ENCODE peak calls at places on chromosomes 11 and 22, in nine cellular contexts. L is stimulated activated CD4-positive, alpha-beta T cell treated with anti-CD3 and anti-CD28 coated beads, Interleukin-1b, Interleukin-23, amount 100 ng/mL, for 24 hours; B is brain microvascular endothelial cell; E is anterior cingulate cortex; V is WTC11; F is AG08396; M is HuH-7.5; A is NCI-H1105 treated with DMSO at 0.1 percent for 48 hours; S is PC-3. I is an unnamed sample.

GRCh38 chr22:47197735-47198500 is 435.5 kb downstream of the TBC1D22A start:
- DNase-seq in L (no peak), B (no peak), E (no peak), V (no peak), F (no peak), M (no peak), A (no peak), S (no peak), I (no peak)

GRCh38 chr22:32708835-32709234 is 92.7 kb upstream of the TIMP3 start:
- DNase-seq in L (no peak), B (no peak), E (no peak), V (no peak), F (peak; percentile 18), M (no peak), A (no peak), S (no peak), I (no peak)

GRCh38 chr11:5624489-5625278 is at the start of gene TRIM34:
- DNase-seq in L (no peak), B (peak; percentile 74), E (no peak), V (peak; percentile 25), F (peak; percentile 78), M (peak; percentile 33), A (no peak), S (peak; percentile 70), I (peak; percentile 89)

GRCh38 chr22:28955817-28956216 is 72.4 kb downstream of the ZNRF3 start:
- DNase-seq in L (peak; percentile 29), B (no peak), E (no peak), V (no peak), F (no peak), M (no peak), A (no peak), S (no peak), I (no peak)

GRCh38 chr11:71342116-71342515 is 89.7 kb upstream of the SHANK2 start:
- DNase-seq in L (no peak), B (no peak), E (no peak), V (no peak), F (peak; percentile 60), M (no peak), A (no peak), S (no peak), I (peak; percentile 49)

GRCh38 chr11:101866619-101867491 is 48.0 kb upstream of the CEP126 start:
- DNase-seq in L (no peak), B (peak; percentile 27), E (no peak), V (no peak), F (peak; percentile 23), M (peak; percentile 11), A (peak; percentile 5), S (peak; percentile 91), I (peak; percentile 9)

GRCh38 chr11:116261616-116262015 is 511.2 kb downstream of the BUD13 start:
- DNase-seq in L (no peak), B (no peak), E (no peak), V (no peak), F (no peak), M (no peak), A (no peak), S (no peak), I (no peak)

GRCh38 chr11:94968334-94968958 is 4.9 kb downstream of the CWC15 start:
- DNase-seq in L (no peak), B (no peak), E (no peak), V (no peak), F (peak; percentile 44), M (no peak), A (peak; percentile 34), S (peak; percentile 50), I (peak; percentile 38)

GRCh38 chr11:67261942-67262681 is 4.2 kb upstream of the GRK2 start:
- DNase-seq in L (no peak), B (no peak), E (no peak), V (no peak), F (no peak), M (no peak), A (no peak), S (no peak), I (no peak)

GRCh38 chr22:49011769-49012598 is 815.7 kb downstream of the BRD1 start:
- DNase-seq in L (no peak), B (no peak), E (no peak), V (no peak), F (no peak), M (no peak), A (no peak), S (no peak), I (no peak)

GRCh38 chr11:123299721-123300120 is 104.7 kb upstream of the CLMP start:
- DNase-seq in L (no peak), B (no peak), E (no peak), V (no peak), F (no peak), M (no peak), A (no peak), S (no peak), I (no peak)

GRCh38 chr11:86360775-86361395 is 13.8 kb upstream of the CCDC81 start:
- DNase-seq in L (no peak), B (peak; percentile 6), E (no peak), V (no peak), F (peak; percentile 35), M (peak; percentile 26), A (no peak), S (peak; percentile 62), I (peak; percentile 41)

GRCh38 chr11:93740802-93741093 is 547 bp downstream of the TAF1D start:
- DNase-seq in L (peak; percentile 38), B (peak; percentile 46), E (no peak), V (peak; percentile 29), F (peak; percentile 64), M (no peak), A (peak; percentile 67), S (peak; percentile 63), I (peak; percentile 63)

GRCh38 chr22:39839917-39840510 is 53.5 kb downstream of the ENTHD1 start:
- DNase-seq in L (no peak), B (no peak), E (no peak), V (no peak), F (no peak), M (no peak), A (no peak), S (no peak), I (no peak)

GRCh38 chr22:24968066-24968561 is 15.6 kb downstream of the KIAA1671 start:
- DNase-seq in L (no peak), B (no peak), E (no peak), V (peak; percentile 76), F (no peak), M (no peak), A (no peak), S (peak; percentile 90), I (no peak)

GRCh38 chr11:76443254-76443935 is 1.4 kb upstream of the EMSY start:
- DNase-seq in L (no peak), B (no peak), E (no peak), V (no peak), F (no peak), M (no peak), A (no peak), S (peak; percentile 29), I (no peak)

GRCh38 chr11:88353835-88354496 is 16.4 kb upstream of the CTSC start:
- DNase-seq in L (no peak), B (no peak), E (no peak), V (no peak), F (no peak), M (no peak), A (no peak), S (no peak), I (no peak)

GRCh38 chr11:35792148-35792845 is 129.7 kb downstream of the TRIM44 start:
- DNase-seq in L (no peak), B (no peak), E (no peak), V (no peak), F (no peak), M (no peak), A (peak; percentile 67), S (no peak), I (no peak)

GRCh38 chr22:17205432-17205831 is 13.8 kb downstream of the ADA2 start:
- DNase-seq in L (no peak), B (no peak), E (no peak), V (no peak), F (no peak), M (no peak), A (peak; percentile 35), S (no peak), I (no peak)

GRCh38 chr11:1891831-1892115 is at the start of gene PRR33:
- DNase-seq in L (no peak), B (no peak), E (no peak), V (no peak), F (no peak), M (no peak), A (no peak), S (no peak), I (no peak)

GRCh38 chr11:61881397-61881796 is 9.9 kb downstream of the FADS3 start:
- DNase-seq in L (no peak), B (no peak), E (no peak), V (no peak), F (no peak), M (no peak), A (no peak), S (no peak), I (no peak)

GRCh38 chr11:124915541-124916369 is 3.3 kb upstream of the HEPN1 start:
- DNase-seq in L (no peak), B (peak; percentile 66), E (no peak), V (no peak), F (no peak), M (no peak), A (no peak), S (no peak), I (no peak)

GRCh38 chr11:78733031-78733430 is 158.4 kb upstream of the NARS2 start:
- DNase-seq in L (no peak), B (no peak), E (no peak), V (no peak), F (no peak), M (no peak), A (no peak), S (no peak), I (no peak)

GRCh38 chr22:27139935-27140493 is 482.6 kb downstream of the MIAT start:
- DNase-seq in L (no peak), B (peak; percentile 93), E (no peak), V (no peak), F (peak; percentile 50), M (no peak), A (no peak), S (no peak), I (peak; percentile 77)

GRCh38 chr11:118684187-118684586 is 4.7 kb upstream of the TREH start:
- DNase-seq in L (no peak), B (no peak), E (no peak), V (no peak), F (no peak), M (no peak), A (no peak), S (no peak), I (no peak)

GRCh38 chr11:28743101-28743550 is 634.9 kb downstream of the METTL15 start:
- DNase-seq in L (no peak), B (no peak), E (no peak), V (no peak), F (no peak), M (no peak), A (peak; percentile 8), S (peak; percentile 63), I (no peak)

GRCh38 chr11:8947230-8947943 is 4.6 kb upstream of the ASCL3 start:
- DNase-seq in L (no peak), B (no peak), E (no peak), V (no peak), F (no peak), M (no peak), A (no peak), S (no peak), I (no peak)

GRCh38 chr22:44894321-44894720 is 115.5 kb downstream of the PHF21B start:
- DNase-seq in L (no peak), B (no peak), E (no peak), V (no peak), F (no peak), M (no peak), A (no peak), S (no peak), I (no peak)

GRCh38 chr11:58577441-58578135 is 1.3 kb upstream of the ZFP91 start:
- DNase-seq in L (peak; percentile 60), B (peak; percentile 95), E (no peak), V (no peak), F (peak; percentile 21), M (peak; percentile 6), A (no peak), S (peak; percentile 82), I (peak; percentile 17)

GRCh38 chr22:30575859-30576258 is 1.4 kb upstream of the GAL3ST1 start:
- DNase-seq in L (no peak), B (no peak), E (no peak), V (no peak), F (no peak), M (no peak), A (no peak), S (no peak), I (no peak)

GRCh38 chr22:32079110-32080089 is 36.3 kb downstream of the SLC5A1 start:
- DNase-seq in L (no peak), B (peak; percentile 67), E (no peak), V (no peak), F (peak; percentile 69), M (no peak), A (no peak), S (peak; percentile 77), I (peak; percentile 63)

I was measured in hepatic stellate cell.